ENCODE peak calls at places on chromosome 21, in eight cellular contexts. M is thoracic aorta; P is fibroblast of lung; G is lower lobe of right lung; I is body of pancreas; A is adrenal gland; T is naive thymus-derived CD4-positive, alpha-beta T cell; S is stomach. O is an unnamed sample. For H3K4me1 and H3K9me3, the result is how much of the 10 kb centered on the place peaks cover.

GRCh38 chr21:37087188-37087587 is 14.1 kb downstream of the TTC3 start:
- DNase-seq in M (no peak), P (peak), G (no peak), I (no peak), A (peak), T (peak), S (no peak), O (peak)

GRCh38 chr21:36282568-36283230 is 37.3 kb upstream of the MORC3 start:
- DNase-seq in M (no peak), P (peak), G (no peak), I (no peak), A (no peak), T (no peak), S (no peak), O (no peak)

GRCh38 chr21:33836408-33836807 is 79.2 kb downstream of the ATP5PO start:
- DNase-seq in M (no peak), P (peak), G (no peak), I (no peak), A (no peak), T (no peak), S (no peak), O (no peak)

GRCh38 chr21:19553930-19554615 is 1150.5 kb upstream of the TMPRSS15 start:
- DNase-seq in M (no peak), P (no peak), G (no peak), I (no peak), A (no peak), T (no peak), S (no peak), O (no peak)

GRCh38 chr21:37766104-37766503 is 150.2 kb downstream of the KCNJ6 start:
- DNase-seq in M (no peak), P (no peak), G (no peak), I (no peak), A (no peak), T (no peak), S (no peak), O (no peak)

GRCh38 chr21:37878946-37879660 is 37.2 kb downstream of the KCNJ6 start:
- DNase-seq in M (no peak), P (peak), G (no peak), I (no peak), A (no peak), T (no peak), S (no peak), O (no peak)

GRCh38 chr21:33490991-33491372 is 534 bp downstream of the DNAJC28 start:
- DNase-seq in M (no peak), P (peak), G (no peak), I (no peak), A (no peak), T (no peak), S (no peak), O (peak)

GRCh38 chr21:35503646-35504045 is 454.5 kb upstream of the RUNX1 start:
- DNase-seq in M (no peak), P (peak), G (no peak), I (no peak), A (no peak), T (peak), S (no peak), O (no peak)

GRCh38 chr21:41090981-41091380 is 77.0 kb upstream of the BACE2 start:
- DNase-seq in M (no peak), P (no peak), G (peak), I (no peak), A (no peak), T (no peak), S (no peak), O (no peak)

GRCh38 chr21:36015096-36015495 is 45.2 kb downstream of the SETD4 start:
- DNase-seq in M (no peak), P (no peak), G (no peak), I (no peak), A (no peak), T (no peak), S (no peak), O (no peak)

GRCh38 chr21:29975776-29976175 is 36.0 kb upstream of the GRIK1 start:
- DNase-seq in M (no peak), P (no peak), G (no peak), I (no peak), A (no peak), T (no peak), S (no peak), O (no peak)

GRCh38 chr21:37542512-37542911 is 175.9 kb downstream of the DYRK1A start:
- DNase-seq in M (no peak), P (no peak), G (no peak), I (no peak), A (no peak), T (no peak), S (no peak), O (no peak)

GRCh38 chr21:21971384-21971783 is 973.2 kb downstream of the NCAM2 start:
- DNase-seq in M (no peak), P (no peak), G (no peak), I (no peak), A (no peak), T (no peak), S (no peak), O (no peak)

GRCh38 chr21:46366966-46367365 is 43.0 kb downstream of the PCNT start:
- DNase-seq in M (no peak), P (no peak), G (no peak), I (no peak), A (no peak), T (no peak), S (no peak), O (no peak)

GRCh38 chr21:27406297-27407009 is 439.6 kb upstream of the ADAMTS5 start:
- DNase-seq in M (no peak), P (peak), G (no peak), I (no peak), A (no peak), T (no peak), S (no peak), O (no peak)

GRCh38 chr21:28959367-28960099 is 33.1 kb downstream of the LTN1 start:
- DNase-seq in M (no peak), P (peak), G (no peak), I (no peak), A (no peak), T (no peak), S (no peak), O (no peak)

GRCh38 chr21:31243611-31244010 is 100.5 kb downstream of the TIAM1 start:
- DNase-seq in M (no peak), P (no peak), G (no peak), I (no peak), A (no peak), T (no peak), S (no peak), O (no peak)

GRCh38 chr21:33642896-33643657 is 776 bp downstream of the ITSN1 start:
- DNase-seq in M (no peak), P (peak), G (peak), I (peak), A (peak), T (peak), S (peak), O (peak)

GRCh38 chr21:23887709-23888303 is 1719.5 kb downstream of the MRPL39 start:
- DNase-seq in M (no peak), P (no peak), G (no peak), I (no peak), A (no peak), T (peak), S (no peak), O (peak)

GRCh38 chr21:34989337-34990151 is 59.6 kb downstream of the RUNX1 start:
- DNase-seq in M (no peak), P (peak), G (no peak), I (no peak), A (no peak), T (no peak), S (no peak), O (no peak)

GRCh38 chr21:42578761-42579415 is 65.2 kb downstream of the SLC37A1 start:
- DNase-seq in M (no peak), P (no peak), G (peak), I (no peak), A (no peak), T (no peak), S (no peak), O (no peak)
- H3K4me1 ChIP-seq in M (under half), P (under half), G (under half), I (under half), A (under half), T (under half), S (under half), O (under half)

DNA sequence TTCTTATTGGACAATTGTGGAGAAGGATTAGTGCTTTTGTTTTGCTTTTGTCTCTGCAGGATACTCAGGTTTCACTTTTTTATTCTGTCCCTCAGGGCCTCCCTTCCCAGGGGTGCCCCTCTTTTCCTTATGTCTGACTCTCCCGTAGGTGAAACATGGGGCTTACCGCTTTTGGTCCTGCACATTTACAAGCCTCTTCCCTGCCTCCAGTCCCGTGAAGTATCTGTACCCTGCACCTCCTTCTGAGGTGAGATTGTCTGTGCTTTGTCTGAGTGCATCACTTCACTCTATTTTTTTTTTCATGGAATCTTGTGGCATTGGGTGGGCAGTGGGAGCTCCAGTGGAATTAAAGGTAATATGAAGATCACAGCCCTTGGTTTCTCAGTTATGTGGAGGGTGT is 758.1 kb upstream of the TPTE start:
- DNase-seq in M (no peak), P (no peak), G (no peak), I (no peak), A (peak), T (no peak), S (no peak), O (no peak)
- H3K9me3 ChIP-seq in M (under half), P (under half), G (under half), I (under half), A (under half), T (under half), S (half or more), O (under half)

DNA sequence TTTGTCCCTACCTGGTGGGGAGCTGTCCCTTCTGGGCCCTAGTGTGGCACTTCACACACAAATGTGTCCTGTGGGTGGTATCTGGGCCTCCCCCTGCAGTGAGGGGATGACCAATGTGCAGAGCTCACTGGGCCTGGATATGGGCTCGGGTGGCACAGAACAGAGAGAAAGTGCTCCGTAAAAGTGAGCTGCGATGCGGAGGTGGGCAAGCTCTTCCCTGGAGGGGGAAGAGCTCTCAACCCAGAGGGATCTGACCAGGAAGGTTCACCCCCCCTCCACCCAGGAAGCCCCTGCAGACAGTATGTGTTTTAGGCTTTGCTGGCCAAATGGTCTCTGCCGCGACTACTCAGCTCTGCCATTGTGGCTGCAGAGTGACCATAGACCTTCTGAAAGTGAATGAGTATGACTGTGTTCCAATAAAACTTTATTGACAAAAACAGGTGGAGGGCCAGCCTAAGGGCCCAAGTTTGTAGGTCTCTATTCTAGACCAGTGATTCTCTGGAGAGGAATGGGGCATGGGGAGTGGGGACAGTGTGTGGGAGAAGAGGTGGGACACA is 8.6 kb upstream of the ITGB2 start:
- DNase-seq in M (no peak), P (no peak), G (peak), I (no peak), A (no peak), T (no peak), S (no peak), O (no peak)
- H3K27ac ChIP-seq in M (no peak), P (no peak), G (no peak), I (no peak), A (no peak), T (peak), S (peak), O (no peak)

DNA sequence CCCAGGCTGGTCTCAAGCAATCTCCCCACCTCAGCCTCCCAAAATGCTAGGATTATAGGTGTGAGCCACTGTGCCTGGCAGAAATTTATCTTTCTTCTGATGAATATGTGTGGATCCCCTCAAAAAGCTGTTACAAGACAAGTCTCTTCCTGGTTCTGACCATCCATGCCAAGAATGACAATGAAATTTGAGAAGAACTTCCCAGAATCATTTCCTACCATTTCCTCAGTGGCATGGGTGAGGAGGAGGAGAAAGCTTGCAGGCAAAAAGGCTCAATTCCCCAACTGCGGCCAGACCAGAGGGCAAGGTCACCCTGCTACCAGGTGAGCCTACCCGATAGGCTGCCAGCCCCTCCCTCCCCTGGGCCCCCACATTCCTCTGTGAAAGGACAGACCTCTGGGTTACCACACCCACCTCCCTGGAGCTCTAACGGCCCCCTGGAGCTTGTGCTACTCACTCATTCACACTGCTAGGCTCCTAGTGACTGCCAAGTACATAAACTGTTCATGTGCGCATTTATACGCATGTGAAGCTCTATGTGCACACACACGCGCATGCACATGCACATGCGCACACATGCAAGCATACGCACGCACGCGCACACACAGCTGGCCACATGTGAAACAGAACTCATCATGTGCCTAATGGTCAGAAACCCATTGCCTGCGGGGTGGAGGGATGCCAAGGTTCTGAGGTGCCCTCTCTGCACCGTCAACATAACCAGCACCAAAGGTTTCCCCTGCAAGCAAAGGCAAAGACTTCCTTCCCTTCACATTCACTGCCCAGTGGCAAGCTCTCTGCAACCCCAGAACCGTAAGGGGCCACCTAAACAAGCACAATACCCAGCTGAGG is 17.1 kb downstream of the MRAP start:
- DNase-seq in M (no peak), P (no peak), G (no peak), I (no peak), A (no peak), T (no peak), S (no peak), O (no peak)
- H3K4me1 ChIP-seq in M (under half), P (under half), G (under half), I (under half), A (under half), T (under half), S (under half), O (under half)

GRCh38 chr21:9772348-9772672 is 749.1 kb upstream of the TPTE start:
- DNase-seq in M (no peak), P (no peak), G (no peak), I (no peak), A (no peak), T (no peak), S (no peak), O (no peak)

GRCh38 chr21:9774347-9774746 is 747.0 kb upstream of the TPTE start:
- DNase-seq in M (no peak), P (no peak), G (no peak), I (no peak), A (no peak), T (no peak), S (no peak), O (no peak)
- H3K9me3 ChIP-seq in M (under half), P (under half), G (under half), I (under half), A (under half), T (under half), S (half or more), O (under half)

GRCh38 chr21:42496120-42496838 is at the start of gene RSPH1:
- DNase-seq in M (peak), P (peak), G (peak), I (peak), A (peak), T (peak), S (peak), O (peak)
- H3K27ac ChIP-seq in M (peak), P (peak), G (peak), I (peak), A (peak), T (peak), S (peak), O (peak)

GRCh38 chr21:14542638-14543037 is 3.5 kb downstream of the SAMSN1 start:
- DNase-seq in M (no peak), P (no peak), G (no peak), I (no peak), A (no peak), T (no peak), S (no peak), O (no peak)

GRCh38 chr21:14538477-14538876 is 7.6 kb downstream of the SAMSN1 start:
- DNase-seq in M (no peak), P (no peak), G (no peak), I (no peak), A (no peak), T (no peak), S (no peak), O (no peak)

GRCh38 chr21:14545906-14546480 is at the start of gene SAMSN1:
- DNase-seq in M (no peak), P (no peak), G (peak), I (peak), A (no peak), T (peak), S (peak), O (peak)

GRCh38 chr21:14543983-14544382 is 2.1 kb downstream of the SAMSN1 start:
- DNase-seq in M (no peak), P (no peak), G (no peak), I (no peak), A (no peak), T (no peak), S (no peak), O (no peak)

DNA sequence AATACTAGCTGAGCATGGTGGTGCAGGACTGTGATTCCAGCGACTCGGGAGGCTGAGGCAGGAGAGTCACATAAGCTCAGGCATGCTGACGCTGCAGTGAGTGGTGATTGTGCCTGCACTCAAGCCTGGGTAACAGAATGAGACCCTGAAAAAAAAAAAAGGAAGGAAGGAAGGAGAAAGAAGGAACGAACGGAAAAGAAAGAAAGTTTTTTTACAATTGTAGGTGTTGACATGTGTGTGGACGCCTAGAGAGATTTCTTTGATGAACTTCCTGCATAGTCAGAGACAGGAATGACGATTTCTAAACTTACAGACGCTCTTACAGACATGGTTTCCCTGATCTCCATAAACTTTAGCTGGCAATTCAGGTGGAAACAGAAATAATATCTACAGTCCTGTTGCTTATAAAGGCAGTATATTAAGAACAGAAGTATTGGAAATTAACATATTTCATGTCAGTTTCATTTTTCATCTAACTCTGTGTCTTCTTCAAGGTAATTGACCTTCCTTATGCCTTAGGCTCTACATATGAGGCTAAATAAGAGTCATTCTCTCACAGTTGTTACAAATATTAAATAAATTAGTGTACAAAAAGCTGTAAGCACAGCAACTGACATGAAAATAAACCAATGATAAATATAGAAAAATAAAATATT is 4.1 kb downstream of the SAMSN1 start:
- DNase-seq in M (no peak), P (no peak), G (no peak), I (no peak), A (no peak), T (peak), S (no peak), O (no peak)
- H3K4me1 ChIP-seq in M (under half), P (under half), G (under half), I (under half), A (under half), T (under half), S (under half), O (under half)